ENCODE peak calls at places on chromosome 10, in eight cellular contexts. F is SK-N-SH, E is GM12892, N is transverse colon, G is GM23338, Y is GM12878, O is H1, B is HCT116. C is an unnamed sample.

GRCh38 chr10:91416339-91416868 is 6.3 kb downstream of the HECTD2 start:
- DNase-seq in F (no peak), E (no peak), N (no peak), G (no peak), Y (no peak), O (no peak), B (no peak), C (no peak)

GRCh38 chr10:63258920-63259678 is 126.0 kb downstream of the NRBF2 start:
- DNase-seq in F (no peak), E (no peak), N (no peak), G (no peak), Y (no peak), O (no peak), B (no peak), C (no peak)

GRCh38 chr10:7370511-7370910 is 40.3 kb downstream of the SFMBT2 start:
- DNase-seq in F (no peak), E (no peak), N (no peak), G (no peak), Y (no peak), O (no peak), B (no peak), C (no peak)

GRCh38 chr10:99540673-99541531 is 8.2 kb downstream of the NKX2-3 start:
- DNase-seq in F (peak), E (no peak), N (peak), G (peak), Y (no peak), O (peak), B (no peak), C (no peak)

GRCh38 chr10:90587081-90587491 is 270.8 kb downstream of the HTR7 start:
- DNase-seq in F (no peak), E (no peak), N (no peak), G (no peak), Y (no peak), O (no peak), B (peak), C (no peak)

GRCh38 chr10:54880943-54881342 is 79.9 kb upstream of the PCDH15 start:
- DNase-seq in F (no peak), E (no peak), N (no peak), G (peak), Y (no peak), O (no peak), B (no peak), C (no peak)

GRCh38 chr10:50990568-50991495 is 83.5 kb upstream of the PRKG1 start:
- DNase-seq in F (peak), E (no peak), N (peak), G (peak), Y (no peak), O (peak), B (peak), C (no peak)

GRCh38 chr10:19815478-19816419 is 483 bp upstream of the PLXDC2 start:
- DNase-seq in F (peak), E (no peak), N (peak), G (peak), Y (no peak), O (peak), B (no peak), C (no peak)

GRCh38 chr10:32413513-32413912 is 32.4 kb upstream of the CCDC7 start:
- DNase-seq in F (no peak), E (no peak), N (no peak), G (no peak), Y (no peak), O (no peak), B (peak), C (no peak)

GRCh38 chr10:21754410-21755011 is 220.5 kb downstream of the MLLT10 start:
- DNase-seq in F (peak), E (no peak), N (no peak), G (no peak), Y (no peak), O (no peak), B (no peak), C (no peak)

GRCh38 chr10:114265392-114266053 is 26.5 kb downstream of the VWA2 start:
- DNase-seq in F (no peak), E (no peak), N (no peak), G (no peak), Y (no peak), O (no peak), B (no peak), C (no peak)

GRCh38 chr10:29647483-29647882 is 12.7 kb upstream of the SVIL start:
- DNase-seq in F (no peak), E (no peak), N (no peak), G (no peak), Y (no peak), O (no peak), B (no peak), C (no peak)

GRCh38 chr10:77582710-77583115 is 54.9 kb downstream of the KCNMA1 start:
- DNase-seq in F (no peak), E (no peak), N (no peak), G (no peak), Y (no peak), O (no peak), B (no peak), C (no peak)

GRCh38 chr10:120012133-120012405 is 119.5 kb downstream of the SEC23IP start:
- DNase-seq in F (peak), E (no peak), N (no peak), G (no peak), Y (no peak), O (no peak), B (no peak), C (no peak)

GRCh38 chr10:133536198-133536597 is 9.0 kb downstream of the CYP2E1 start:
- DNase-seq in F (no peak), E (no peak), N (no peak), G (no peak), Y (no peak), O (no peak), B (no peak), C (no peak)

GRCh38 chr10:43209651-43210141 is 57.2 kb downstream of the RASGEF1A start:
- DNase-seq in F (no peak), E (no peak), N (no peak), G (no peak), Y (no peak), O (no peak), B (no peak), C (no peak)

GRCh38 chr10:31064334-31064733 is 32.7 kb upstream of the ZNF438 start:
- DNase-seq in F (no peak), E (no peak), N (no peak), G (no peak), Y (no peak), O (no peak), B (no peak), C (no peak)

GRCh38 chr10:21184216-21184615 is 287.1 kb upstream of the NEBL start:
- DNase-seq in F (no peak), E (no peak), N (no peak), G (no peak), Y (no peak), O (no peak), B (no peak), C (no peak)

GRCh38 chr10:76036410-76036940 is 605.1 kb downstream of the LRMDA start:
- DNase-seq in F (peak), E (peak), N (peak), G (peak), Y (no peak), O (peak), B (peak), C (peak)

GRCh38 chr10:110523736-110524135 is 26.0 kb downstream of the DUSP5 start:
- DNase-seq in F (no peak), E (no peak), N (no peak), G (no peak), Y (no peak), O (no peak), B (no peak), C (no peak)

GRCh38 chr10:74825371-74826141 is 844 bp upstream of the KAT6B start:
- DNase-seq in F (peak), E (no peak), N (peak), G (peak), Y (no peak), O (peak), B (no peak), C (no peak)

DNA sequence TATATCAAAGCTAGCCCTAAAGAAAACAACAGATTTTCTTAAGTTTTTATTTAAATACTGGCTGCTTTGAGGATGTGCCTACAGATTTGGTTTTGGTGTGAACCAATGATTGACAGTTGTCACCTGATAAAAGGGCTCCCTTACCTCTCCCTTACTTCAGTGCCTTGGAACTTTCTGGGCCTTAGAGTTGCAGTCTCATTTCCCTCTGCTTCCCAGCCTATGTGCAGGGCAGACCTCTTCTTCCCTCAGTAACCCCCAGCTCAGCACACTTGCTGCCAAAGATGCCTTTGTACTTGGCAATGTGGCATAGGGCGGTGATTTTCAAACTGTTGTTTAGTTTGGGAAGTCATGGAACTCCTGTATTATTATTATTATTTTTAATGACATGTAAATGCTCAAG is 54.1 kb downstream of the CCNY start:
- DNase-seq in F (no peak), E (no peak), N (no peak), G (no peak), Y (no peak), O (no peak), B (no peak), C (no peak)
- TF ChIP-seq POLR2AphosphoS5 in F (no peak), E (no peak), N (no peak), G (no peak), Y (no peak), O (no peak), B (no peak), C (no peak)

DNA sequence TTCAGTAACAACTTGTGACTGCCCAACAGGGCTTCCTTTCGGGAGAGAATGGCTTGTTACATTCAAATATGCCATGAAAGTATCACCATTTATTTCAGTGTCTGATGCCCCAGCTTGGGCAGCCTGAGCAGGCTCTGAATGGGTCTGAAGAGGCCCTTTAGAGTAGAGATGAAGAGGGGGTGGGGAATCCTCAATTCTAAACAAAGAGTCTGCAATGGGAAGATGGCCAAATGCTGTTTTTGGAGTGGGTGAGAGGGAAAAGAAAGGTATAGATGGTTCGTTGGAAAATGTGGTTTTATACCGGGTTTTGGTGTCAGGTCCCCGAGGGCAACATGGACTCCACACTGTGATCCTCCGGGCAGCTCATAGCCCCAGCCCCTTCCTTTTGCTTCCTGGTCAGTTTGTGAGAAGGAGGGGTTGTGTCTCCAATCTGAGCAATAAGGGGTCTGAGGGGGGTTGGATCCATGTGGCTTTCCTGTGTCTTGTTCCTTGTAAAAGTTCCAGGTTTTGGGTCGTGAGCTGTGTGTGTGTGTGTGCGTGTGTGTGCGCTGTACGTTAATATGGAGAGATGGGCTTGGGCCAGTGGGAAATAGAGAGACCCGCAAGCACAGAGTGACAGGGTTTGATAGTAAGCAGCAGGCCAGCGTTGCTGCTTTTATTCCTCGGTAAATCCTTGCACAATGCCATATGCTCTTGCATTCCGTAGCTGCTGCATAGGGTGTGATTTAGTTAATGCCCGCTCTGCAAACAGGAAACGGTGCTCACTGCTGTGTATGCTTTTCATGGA is 108.3 kb downstream of the TCF7L2 start:
- DNase-seq in F (peak), E (no peak), N (peak), G (peak), Y (no peak), O (no peak), B (no peak), C (no peak)
- TF ChIP-seq POLR2AphosphoS5 in F (peak), E (no peak), N (peak), G (no peak), Y (no peak), O (peak), B (no peak), C (no peak)

DNA sequence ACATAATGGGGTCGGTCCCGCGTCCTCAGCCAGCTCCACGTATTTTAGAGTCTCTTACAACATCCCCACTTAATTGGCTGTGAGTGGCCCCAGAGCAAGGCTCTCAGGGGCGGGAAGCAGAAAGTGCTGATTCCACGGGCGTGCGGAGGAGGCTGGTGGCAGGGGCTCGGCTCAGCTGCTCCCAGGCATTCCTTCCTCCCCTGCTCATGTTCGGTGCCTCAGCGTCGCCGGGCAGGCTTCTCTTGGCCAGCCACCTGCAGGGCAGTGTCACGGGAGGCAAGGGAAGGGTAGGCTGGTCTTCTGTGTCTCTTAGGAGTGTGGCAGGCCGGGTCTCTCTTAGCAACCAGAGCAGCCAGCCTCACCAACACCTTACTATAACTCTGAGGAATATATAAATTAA is 33.8 kb downstream of the IL15RA start:
- DNase-seq in F (no peak), E (no peak), N (no peak), G (peak), Y (no peak), O (no peak), B (no peak), C (no peak)
- TF ChIP-seq POLR2AphosphoS5 in F (no peak), E (no peak), N (peak), G (no peak), Y (no peak), O (no peak), B (no peak), C (no peak)

GRCh38 chr10:14485986-14486385 is 155.3 kb upstream of the FRMD4A start:
- DNase-seq in F (no peak), E (no peak), N (no peak), G (no peak), Y (no peak), O (no peak), B (no peak), C (no peak)

GRCh38 chr10:14489522-14490177 is 158.9 kb upstream of the FRMD4A start:
- DNase-seq in F (no peak), E (no peak), N (no peak), G (no peak), Y (no peak), O (peak), B (no peak), C (no peak)

GRCh38 chr10:14483417-14483816 is 152.7 kb upstream of the FRMD4A start:
- DNase-seq in F (no peak), E (no peak), N (no peak), G (no peak), Y (no peak), O (no peak), B (no peak), C (no peak)

GRCh38 chr10:14487511-14487909 is 156.8 kb upstream of the FRMD4A start:
- DNase-seq in F (no peak), E (no peak), N (no peak), G (no peak), Y (no peak), O (peak), B (no peak), C (no peak)

DNA sequence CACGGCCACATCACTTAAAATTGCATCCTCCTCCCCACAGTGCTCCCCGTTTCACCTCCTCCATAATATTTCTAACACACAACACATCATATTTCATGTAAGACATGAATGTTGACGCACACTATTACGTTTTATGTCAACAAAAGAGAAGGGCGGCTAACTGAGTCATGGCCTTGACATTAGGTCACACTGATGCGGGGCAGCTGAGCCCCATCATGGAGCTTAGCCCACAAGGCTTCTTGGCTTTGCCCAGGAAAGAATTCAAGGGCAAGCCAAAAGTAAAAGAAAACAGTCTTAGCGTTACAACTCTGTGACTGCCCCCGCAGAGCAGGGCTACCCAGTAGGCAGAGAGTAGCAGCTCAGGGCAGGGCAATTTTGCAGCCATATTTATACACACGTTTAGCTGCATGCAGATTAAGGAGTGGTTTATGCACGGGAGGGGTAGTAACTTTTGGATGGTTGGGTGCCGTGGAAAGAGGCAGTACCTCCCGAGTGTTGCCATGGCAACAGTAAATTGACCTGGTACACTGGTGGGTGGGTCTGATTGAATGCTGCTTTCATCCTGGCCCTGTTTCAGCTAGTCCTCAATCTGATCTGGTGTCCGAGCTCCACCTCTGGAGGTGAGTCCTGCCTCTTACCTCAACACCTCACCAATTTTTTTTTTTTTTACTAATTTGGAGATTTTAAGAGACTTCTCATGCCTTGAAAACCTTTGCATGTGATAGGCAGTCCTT is 156.2 kb upstream of the FRMD4A start:
- DNase-seq in F (no peak), E (no peak), N (no peak), G (peak), Y (no peak), O (peak), B (no peak), C (no peak)
- TF ChIP-seq POLR2AphosphoS5 in F (no peak), E (no peak), N (no peak), G (no peak), Y (no peak), O (no peak), B (no peak), C (no peak)

GRCh38 chr10:95482501-95483248 is 78.5 kb downstream of the SORBS1 start:
- DNase-seq in F (no peak), E (no peak), N (no peak), G (no peak), Y (no peak), O (no peak), B (no peak), C (no peak)
- TF ChIP-seq POLR2AphosphoS5 in F (no peak), E (no peak), N (no peak), G (no peak), Y (no peak), O (no peak), B (no peak), C (no peak)

DNA sequence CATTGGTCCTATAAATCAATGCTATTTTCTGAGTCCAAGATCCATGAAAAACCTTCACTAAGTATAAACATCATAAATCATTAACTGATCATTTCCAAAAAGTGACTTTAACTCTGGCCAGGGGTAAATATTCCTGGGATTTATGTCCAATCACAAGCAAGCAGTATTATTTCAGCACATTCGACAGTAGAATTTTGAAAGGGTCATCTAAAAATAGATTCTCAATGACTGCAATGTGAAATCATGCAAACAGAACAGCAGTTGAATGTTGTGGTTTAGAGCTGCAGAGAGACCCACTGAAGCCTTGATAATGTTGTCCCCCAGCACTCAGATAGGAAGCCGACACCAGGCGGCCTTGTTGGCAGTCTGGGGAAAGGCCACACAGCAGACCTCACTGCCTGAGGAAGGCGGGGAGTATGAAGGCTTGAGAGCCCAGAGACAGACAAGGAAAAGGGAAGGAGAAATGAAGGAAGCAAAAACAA is 38.1 kb downstream of the FAM107B start:
- DNase-seq in F (no peak), E (no peak), N (no peak), G (peak), Y (no peak), O (no peak), B (no peak), C (peak)
- TF ChIP-seq POLR2AphosphoS5 in F (no peak), E (no peak), N (peak), G (no peak), Y (no peak), O (no peak), B (no peak), C (no peak)

DNA sequence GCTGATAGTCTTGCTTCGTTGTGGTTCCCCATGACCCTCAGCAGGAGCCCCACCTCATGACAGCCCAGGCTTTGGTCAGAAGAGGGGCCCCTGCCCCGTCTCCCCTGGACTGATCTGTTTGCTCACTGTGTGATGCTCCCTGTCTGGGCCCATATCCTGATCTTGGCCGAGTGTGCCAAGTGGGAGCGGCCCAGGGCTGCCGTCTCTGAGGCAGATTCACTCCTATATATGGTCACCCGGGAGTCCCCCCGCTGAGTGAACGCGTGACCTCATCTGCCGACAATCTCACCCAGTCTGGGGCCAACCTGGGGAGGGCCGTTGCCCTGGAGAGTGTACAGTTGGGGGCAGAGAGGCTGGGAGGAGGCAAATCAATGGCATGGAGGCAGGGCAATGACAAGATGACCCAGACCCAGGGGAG is 34.5 kb downstream of the PPIF start:
- DNase-seq in F (no peak), E (no peak), N (peak), G (no peak), Y (no peak), O (peak), B (no peak), C (no peak)
- TF ChIP-seq POLR2AphosphoS5 in F (no peak), E (no peak), N (peak), G (no peak), Y (no peak), O (no peak), B (no peak), C (no peak)

C was measured in GM12891.